ENCODE peak calls at places on chromosome 11, in six cellular contexts. K, D, C, J, P and F are unnamed samples. For H3K4me1, the result is how much of the 10 kb centered on the place peaks cover.

GRCh38 chr11:35487532-35488078 is 37.8 kb downstream of the PAMR1 start:
- DNase-seq in K (peak), D (no peak), C (no peak), J (no peak), P (peak), F (no peak)

GRCh38 chr11:113675565-113675964 is 30.5 kb downstream of the TMPRSS5 start:
- DNase-seq in K (no peak), D (no peak), C (no peak), J (no peak), P (no peak), F (no peak)

GRCh38 chr11:134498326-134499139 is 86.5 kb upstream of the B3GAT1 start:
- DNase-seq in K (no peak), D (no peak), C (no peak), J (peak), P (no peak), F (peak)

GRCh38 chr11:28521075-28521474 is 412.9 kb downstream of the METTL15 start:
- DNase-seq in K (no peak), D (no peak), C (no peak), J (no peak), P (no peak), F (no peak)

GRCh38 chr11:74269161-74269809 is 42.2 kb downstream of the P4HA3 start:
- DNase-seq in K (peak), D (no peak), C (no peak), J (no peak), P (no peak), F (no peak)

GRCh38 chr11:17443000-17443399 is 33.6 kb downstream of the ABCC8 start:
- DNase-seq in K (no peak), D (no peak), C (no peak), J (no peak), P (no peak), F (no peak)

GRCh38 chr11:58286249-58286648 is 18.2 kb upstream of the OR10W1 start:
- DNase-seq in K (peak), D (no peak), C (peak), J (no peak), P (peak), F (no peak)

GRCh38 chr11:119306373-119306890 is 10.5 kb downstream of the MCAM start:
- DNase-seq in K (peak), D (no peak), C (no peak), J (no peak), P (no peak), F (no peak)

GRCh38 chr11:125379565-125380343 is 116.3 kb downstream of the FEZ1 start:
- DNase-seq in K (no peak), D (no peak), C (no peak), J (no peak), P (no peak), F (no peak)

GRCh38 chr11:72821920-72822799 is 7.9 kb downstream of the ATG16L2 start:
- DNase-seq in K (peak), D (peak), C (peak), J (peak), P (peak), F (peak)

GRCh38 chr11:19432370-19433163 is 191.8 kb upstream of the E2F8 start:
- DNase-seq in K (peak), D (no peak), C (no peak), J (no peak), P (no peak), F (no peak)

GRCh38 chr11:931385-931784 is 5.7 kb downstream of the AP2A2 start:
- DNase-seq in K (no peak), D (no peak), C (no peak), J (no peak), P (no peak), F (no peak)

GRCh38 chr11:14148653-14149273 is 186.2 kb downstream of the SPON1 start:
- DNase-seq in K (peak), D (no peak), C (peak), J (no peak), P (no peak), F (no peak)

GRCh38 chr11:119795231-119795630 is 66.2 kb upstream of the NECTIN1 start:
- DNase-seq in K (peak), D (no peak), C (peak), J (peak), P (no peak), F (no peak)

GRCh38 chr11:94128171-94128745 is 383 bp upstream of the PANX1 start:
- DNase-seq in K (no peak), D (no peak), C (no peak), J (no peak), P (peak), F (peak)

GRCh38 chr11:89293966-89294679 is 116.4 kb downstream of the TYR start:
- DNase-seq in K (peak), D (peak), C (no peak), J (peak), P (no peak), F (peak)

GRCh38 chr11:79119491-79120284 is 321.1 kb downstream of the TENM4 start:
- DNase-seq in K (peak), D (no peak), C (no peak), J (no peak), P (peak), F (no peak)

GRCh38 chr11:10564030-10564429 is 4.4 kb downstream of the LYVE1 start:
- DNase-seq in K (no peak), D (no peak), C (no peak), J (no peak), P (no peak), F (no peak)

GRCh38 chr11:8222820-8223512 is 40.7 kb downstream of the LMO1 start:
- DNase-seq in K (no peak), D (no peak), C (no peak), J (peak), P (no peak), F (peak)

GRCh38 chr11:106231591-106231990 is 154.1 kb downstream of the AASDHPPT start:
- DNase-seq in K (peak), D (no peak), C (no peak), J (no peak), P (no peak), F (no peak)

GRCh38 chr11:92714111-92714510 is 255.3 kb upstream of the MTNR1B start:
- DNase-seq in K (peak), D (no peak), C (no peak), J (no peak), P (no peak), F (no peak)

GRCh38 chr11:8266246-8267241 is 2.9 kb upstream of the LMO1 start:
- DNase-seq in K (no peak), D (no peak), C (no peak), J (peak), P (no peak), F (no peak)

GRCh38 chr11:124276081-124276480 is 19.9 kb downstream of the OR8G5 start:
- DNase-seq in K (peak), D (no peak), C (no peak), J (no peak), P (no peak), F (no peak)

GRCh38 chr11:111334495-111335123 is 36.3 kb downstream of the POU2AF3 start:
- DNase-seq in K (peak), D (no peak), C (no peak), J (no peak), P (peak), F (no peak)

GRCh38 chr11:35295751-35296150 is 123.6 kb downstream of the SLC1A2 start:
- DNase-seq in K (no peak), D (no peak), C (no peak), J (no peak), P (no peak), F (no peak)

GRCh38 chr11:59186130-59186594 is 14.2 kb downstream of the DTX4 start:
- DNase-seq in K (no peak), D (no peak), C (peak), J (peak), P (peak), F (peak)

GRCh38 chr11:13043912-13044628 is 35.0 kb downstream of the RASSF10 start:
- DNase-seq in K (no peak), D (no peak), C (no peak), J (no peak), P (no peak), F (no peak)

GRCh38 chr11:48034926-48035876 is 54.8 kb downstream of the PTPRJ start:
- DNase-seq in K (peak), D (peak), C (no peak), J (no peak), P (no peak), F (no peak)

GRCh38 chr11:66478823-66479740 is 1.2 kb upstream of the DPP3 start:
- DNase-seq in K (peak), D (peak), C (peak), J (peak), P (peak), F (peak)

GRCh38 chr11:118398797-118399564 is 2.4 kb upstream of the ATP5MG start:
- DNase-seq in K (no peak), D (no peak), C (no peak), J (no peak), P (no peak), F (no peak)

GRCh38 chr11:76838422-76839068 is 22.2 kb upstream of the ACER3 start:
- DNase-seq in K (no peak), D (no peak), C (peak), J (no peak), P (no peak), F (no peak)

GRCh38 chr11:61830318-61831105 is 2.4 kb downstream of the FADS2 start:
- DNase-seq in K (peak), D (no peak), C (no peak), J (no peak), P (no peak), F (no peak)
- H3K4me1 ChIP-seq in K (under half), D (half or more), C (half or more), J (under half), P (under half), F (under half)

DNA sequence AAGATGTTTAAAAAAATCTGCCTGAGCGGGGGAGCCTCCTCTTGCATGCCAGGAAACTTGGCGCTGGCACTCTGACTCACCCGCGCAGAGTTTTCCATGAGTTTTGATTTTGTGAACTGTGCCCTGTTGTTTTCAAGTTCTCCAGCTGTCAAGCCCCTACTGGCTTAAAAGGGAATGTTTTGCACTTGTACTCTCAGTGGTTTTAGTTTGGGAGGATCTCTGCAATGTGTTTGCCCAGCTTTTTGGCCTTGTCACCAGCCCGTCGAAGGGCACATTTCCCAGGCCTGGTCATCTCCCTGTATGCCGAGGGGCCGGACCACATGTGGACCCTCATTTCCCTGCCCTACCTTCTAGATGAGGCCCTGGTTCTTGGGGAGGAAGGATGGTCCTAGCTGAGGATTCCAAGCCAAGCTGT is 12.2 kb downstream of the MRGPRF start:
- DNase-seq in K (peak), D (no peak), C (peak), J (no peak), P (peak), F (peak)
- TF ChIP-seq CTCF in K (peak), D (peak), C (no peak), J (peak), P (peak), F (no peak)

GRCh38 chr11:2507945-2508749 is 63.3 kb downstream of the KCNQ1 start:
- DNase-seq in K (no peak), D (no peak), C (no peak), J (no peak), P (no peak), F (no peak)
- H3K4me1 ChIP-seq in K (under half), D (under half), C (under half), J (under half), P (under half), F (under half)

GRCh38 chr11:61751384-61751783 is 1.1 kb upstream of the MYRF start:
- DNase-seq in K (no peak), D (no peak), C (no peak), J (no peak), P (no peak), F (no peak)

GRCh38 chr11:61752117-61752924 is at the start of gene MYRF:
- DNase-seq in K (peak), D (peak), C (peak), J (peak), P (peak), F (peak)

GRCh38 chr11:61754534-61755482 is 2.4 kb downstream of the MYRF start:
- DNase-seq in K (peak), D (no peak), C (no peak), J (peak), P (no peak), F (peak)

GRCh38 chr11:61753672-61754071 is 1.2 kb downstream of the MYRF start:
- DNase-seq in K (no peak), D (no peak), C (no peak), J (no peak), P (no peak), F (no peak)

DNA sequence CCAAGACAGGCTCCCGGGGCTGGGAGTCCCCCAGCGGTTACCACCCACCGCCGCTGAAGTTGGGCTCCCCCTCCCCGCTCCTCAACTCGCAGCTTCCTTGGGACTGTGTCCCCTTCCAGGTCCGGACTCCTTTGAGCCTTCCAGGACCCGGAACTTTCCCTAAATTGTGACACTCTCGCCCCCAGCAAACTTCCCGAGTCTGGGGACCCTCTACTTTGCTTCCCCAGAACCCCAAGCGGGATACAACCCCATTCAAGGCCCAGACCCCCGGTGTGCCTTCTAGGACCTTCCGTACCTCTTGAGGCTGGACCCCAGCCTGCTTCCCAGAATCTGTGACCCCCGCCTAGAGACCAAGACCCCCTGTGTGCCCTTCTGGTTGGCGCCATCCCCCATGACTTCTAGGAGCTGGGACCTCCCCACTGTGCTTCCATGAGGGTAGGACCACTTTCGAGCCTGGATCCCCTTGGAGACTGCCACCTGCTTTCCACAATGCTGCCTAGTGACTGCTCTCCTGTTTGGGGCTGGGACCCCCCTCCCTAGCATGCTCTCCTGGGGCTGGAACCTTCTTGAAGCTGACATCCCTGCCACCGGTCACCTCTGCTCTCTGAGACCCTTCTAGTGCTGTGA is 602 bp downstream of the MYRF start:
- DNase-seq in K (no peak), D (no peak), C (no peak), J (no peak), P (no peak), F (no peak)
- TF ChIP-seq CTCF in K (no peak), D (no peak), C (no peak), J (no peak), P (no peak), F (no peak)

GRCh38 chr11:130737041-130737830 is 179.0 kb downstream of the SNX19 start:
- DNase-seq in K (peak), D (no peak), C (no peak), J (no peak), P (no peak), F (no peak)
- H3K4me1 ChIP-seq in K (under half), D (under half), C (under half), J (under half), P (under half), F (under half)

GRCh38 chr11:45089845-45090499 is 56.5 kb upstream of the PRDM11 start:
- DNase-seq in K (peak), D (no peak), C (no peak), J (no peak), P (no peak), F (no peak)
- TF ChIP-seq CTCF in K (peak), D (no peak), C (no peak), J (peak), P (no peak), F (no peak)

DNA sequence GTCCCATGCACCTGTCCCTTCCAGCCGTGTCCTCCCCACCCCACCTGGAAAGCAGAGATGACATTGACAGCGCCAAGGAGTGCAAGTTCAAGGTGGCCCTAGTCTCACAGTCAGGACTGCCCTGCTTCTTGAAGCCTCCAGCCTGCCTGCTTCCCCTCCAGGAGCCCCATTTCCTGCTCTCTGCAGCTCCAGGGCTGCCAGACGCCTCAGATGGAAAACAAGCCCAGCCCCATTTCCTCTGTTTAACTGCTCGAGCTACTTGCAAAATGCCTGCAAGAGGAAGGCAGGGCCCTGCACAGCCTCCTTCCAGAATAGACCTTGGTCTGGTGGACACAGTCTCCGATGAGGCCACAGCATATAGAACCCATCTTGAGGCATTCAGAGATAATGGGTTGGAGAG is 5.0 kb upstream of the DGKZ start:
- DNase-seq in K (no peak), D (no peak), C (no peak), J (no peak), P (no peak), F (no peak)
- H3K4me1 ChIP-seq in K (under half), D (half or more), C (under half), J (under half), P (under half), F (under half)